ENCODE peak calls at places on chromosomes 5 and 9, in nine cellular contexts. One of them, this sample, is unnamed.

GRCh38 chr5:125278711-125279110 is 532.3 kb upstream of the ZNF608 start:
- DNase-seq in epithelial cell of esophagus: no peak
- DNase-seq in endothelial cell: no peak
- DNase-seq in HCT116: no peak
- DNase-seq in CD4-positive, alpha-beta T cell: no peak
- DNase-seq in heart right ventricle: no peak
- DNase-seq in mammary epithelial cell: no peak
- DNase-seq in A549: no peak
- DNase-seq in mesothelial cell of epicardium: no peak
- DNase-seq in this sample: no peak

GRCh38 chr5:32642276-32643002 is 57.1 kb downstream of the SUB1 start:
- DNase-seq in endothelial cell: no peak
- DNase-seq in mesothelial cell of epicardium: no peak
- DNase-seq in epithelial cell of esophagus: peak
- DNase-seq in CD4-positive, alpha-beta T cell: no peak
- DNase-seq in heart right ventricle: no peak
- DNase-seq in HCT116: no peak
- DNase-seq in A549: peak
- DNase-seq in mammary epithelial cell: peak
- DNase-seq in this sample: no peak

GRCh38 chr5:138752341-138752950 is 779 bp upstream of the CTNNA1 start:
- DNase-seq in CD4-positive, alpha-beta T cell: no peak
- DNase-seq in heart right ventricle: peak
- DNase-seq in mesothelial cell of epicardium: no peak
- DNase-seq in HCT116: peak
- DNase-seq in A549: peak
- DNase-seq in mammary epithelial cell: peak
- DNase-seq in endothelial cell: peak
- DNase-seq in epithelial cell of esophagus: peak
- DNase-seq in this sample: no peak

GRCh38 chr5:108735790-108736189 is 11.9 kb upstream of the FER start:
- DNase-seq in A549: no peak
- DNase-seq in heart right ventricle: no peak
- DNase-seq in CD4-positive, alpha-beta T cell: no peak
- DNase-seq in endothelial cell: no peak
- DNase-seq in HCT116: no peak
- DNase-seq in mammary epithelial cell: no peak
- DNase-seq in mesothelial cell of epicardium: no peak
- DNase-seq in epithelial cell of esophagus: no peak
- DNase-seq in this sample: no peak

GRCh38 chr5:32908646-32909045 is 197.5 kb downstream of the NPR3 start:
- DNase-seq in A549: no peak
- DNase-seq in heart right ventricle: no peak
- DNase-seq in HCT116: no peak
- DNase-seq in CD4-positive, alpha-beta T cell: no peak
- DNase-seq in mesothelial cell of epicardium: no peak
- DNase-seq in mammary epithelial cell: no peak
- DNase-seq in epithelial cell of esophagus: no peak
- DNase-seq in endothelial cell: no peak
- DNase-seq in this sample: no peak

GRCh38 chr9:94286056-94286455 is 27.0 kb downstream of the ZNF169 start:
- DNase-seq in mesothelial cell of epicardium: no peak
- DNase-seq in mammary epithelial cell: no peak
- DNase-seq in CD4-positive, alpha-beta T cell: no peak
- DNase-seq in HCT116: no peak
- DNase-seq in endothelial cell: no peak
- DNase-seq in A549: no peak
- DNase-seq in heart right ventricle: no peak
- DNase-seq in epithelial cell of esophagus: no peak
- DNase-seq in this sample: no peak

GRCh38 chr9:35303567-35303966 is 141.8 kb downstream of the UNC13B start:
- DNase-seq in mammary epithelial cell: no peak
- DNase-seq in epithelial cell of esophagus: no peak
- DNase-seq in A549: no peak
- DNase-seq in heart right ventricle: no peak
- DNase-seq in CD4-positive, alpha-beta T cell: no peak
- DNase-seq in mesothelial cell of epicardium: no peak
- DNase-seq in endothelial cell: no peak
- DNase-seq in HCT116: no peak
- DNase-seq in this sample: no peak

GRCh38 chr9:126893079-126893478 is 21.5 kb upstream of the RALGPS1 start:
- DNase-seq in heart right ventricle: no peak
- DNase-seq in HCT116: peak
- DNase-seq in endothelial cell: no peak
- DNase-seq in epithelial cell of esophagus: no peak
- DNase-seq in mesothelial cell of epicardium: no peak
- DNase-seq in CD4-positive, alpha-beta T cell: no peak
- DNase-seq in mammary epithelial cell: no peak
- DNase-seq in A549: no peak
- DNase-seq in this sample: no peak

GRCh38 chr5:135203593-135204036 is 169.6 kb upstream of the PITX1 start:
- DNase-seq in mammary epithelial cell: no peak
- DNase-seq in epithelial cell of esophagus: peak
- DNase-seq in mesothelial cell of epicardium: no peak
- DNase-seq in heart right ventricle: no peak
- DNase-seq in CD4-positive, alpha-beta T cell: no peak
- DNase-seq in HCT116: no peak
- DNase-seq in endothelial cell: no peak
- DNase-seq in A549: no peak
- DNase-seq in this sample: no peak

GRCh38 chr9:111691686-111692329 is 30.4 kb downstream of the GNG10 start:
- DNase-seq in HCT116: peak
- DNase-seq in epithelial cell of esophagus: peak
- DNase-seq in CD4-positive, alpha-beta T cell: no peak
- DNase-seq in endothelial cell: no peak
- DNase-seq in heart right ventricle: no peak
- DNase-seq in mammary epithelial cell: peak
- DNase-seq in mesothelial cell of epicardium: no peak
- DNase-seq in A549: peak
- DNase-seq in this sample: no peak

GRCh38 chr9:115668506-115668905 is 485.1 kb upstream of the PAPPA start:
- DNase-seq in HCT116: no peak
- DNase-seq in mesothelial cell of epicardium: no peak
- DNase-seq in endothelial cell: no peak
- DNase-seq in heart right ventricle: no peak
- DNase-seq in A549: no peak
- DNase-seq in CD4-positive, alpha-beta T cell: no peak
- DNase-seq in mammary epithelial cell: peak
- DNase-seq in epithelial cell of esophagus: peak
- DNase-seq in this sample: no peak

GRCh38 chr9:116238225-116238624 is 84.6 kb downstream of the PAPPA start:
- DNase-seq in mammary epithelial cell: peak
- DNase-seq in HCT116: no peak
- DNase-seq in heart right ventricle: no peak
- DNase-seq in CD4-positive, alpha-beta T cell: no peak
- DNase-seq in A549: peak
- DNase-seq in endothelial cell: no peak
- DNase-seq in epithelial cell of esophagus: peak
- DNase-seq in mesothelial cell of epicardium: no peak
- DNase-seq in this sample: no peak

GRCh38 chr9:21656776-21657637 is 145.4 kb upstream of the MTAP start:
- DNase-seq in HCT116: no peak
- DNase-seq in mammary epithelial cell: peak
- DNase-seq in epithelial cell of esophagus: no peak
- DNase-seq in A549: no peak
- DNase-seq in mesothelial cell of epicardium: no peak
- DNase-seq in CD4-positive, alpha-beta T cell: no peak
- DNase-seq in heart right ventricle: no peak
- DNase-seq in endothelial cell: no peak
- DNase-seq in this sample: no peak

GRCh38 chr5:119400248-119400647 is 44.4 kb downstream of the TNFAIP8 start:
- DNase-seq in heart right ventricle: no peak
- DNase-seq in CD4-positive, alpha-beta T cell: no peak
- DNase-seq in mesothelial cell of epicardium: no peak
- DNase-seq in epithelial cell of esophagus: peak
- DNase-seq in HCT116: no peak
- DNase-seq in A549: no peak
- DNase-seq in endothelial cell: no peak
- DNase-seq in mammary epithelial cell: peak
- DNase-seq in this sample: no peak

GRCh38 chr5:134524219-134524825 is 1.1 kb upstream of the JADE2 start:
- DNase-seq in CD4-positive, alpha-beta T cell: peak
- DNase-seq in mesothelial cell of epicardium: peak
- DNase-seq in mammary epithelial cell: peak
- DNase-seq in endothelial cell: peak
- DNase-seq in heart right ventricle: peak
- DNase-seq in A549: peak
- DNase-seq in HCT116: no peak
- DNase-seq in epithelial cell of esophagus: peak
- DNase-seq in this sample: peak

GRCh38 chr9:122251351-122251750 is 13.3 kb downstream of the RBM18 start:
- DNase-seq in HCT116: no peak
- DNase-seq in endothelial cell: no peak
- DNase-seq in mammary epithelial cell: peak
- DNase-seq in heart right ventricle: no peak
- DNase-seq in A549: no peak
- DNase-seq in CD4-positive, alpha-beta T cell: no peak
- DNase-seq in mesothelial cell of epicardium: no peak
- DNase-seq in epithelial cell of esophagus: no peak
- DNase-seq in this sample: no peak

GRCh38 chr9:122256206-122256605 is 8.4 kb downstream of the RBM18 start:
- DNase-seq in endothelial cell: no peak
- DNase-seq in heart right ventricle: no peak
- DNase-seq in mammary epithelial cell: no peak
- DNase-seq in mesothelial cell of epicardium: no peak
- DNase-seq in epithelial cell of esophagus: no peak
- DNase-seq in A549: no peak
- DNase-seq in HCT116: no peak
- DNase-seq in CD4-positive, alpha-beta T cell: no peak
- DNase-seq in this sample: no peak

GRCh38 chr9:122254761-122255160 is 9.9 kb downstream of the RBM18 start:
- DNase-seq in epithelial cell of esophagus: no peak
- DNase-seq in mammary epithelial cell: no peak
- DNase-seq in CD4-positive, alpha-beta T cell: no peak
- DNase-seq in heart right ventricle: no peak
- DNase-seq in A549: no peak
- DNase-seq in mesothelial cell of epicardium: no peak
- DNase-seq in HCT116: no peak
- DNase-seq in endothelial cell: no peak
- DNase-seq in this sample: no peak

GRCh38 chr9:122248448-122248865 is 16.2 kb downstream of the RBM18 start:
- DNase-seq in HCT116: peak
- DNase-seq in A549: no peak
- DNase-seq in heart right ventricle: no peak
- DNase-seq in mammary epithelial cell: peak
- DNase-seq in endothelial cell: no peak
- DNase-seq in CD4-positive, alpha-beta T cell: no peak
- DNase-seq in mesothelial cell of epicardium: no peak
- DNase-seq in epithelial cell of esophagus: peak
- DNase-seq in this sample: no peak

DNA sequence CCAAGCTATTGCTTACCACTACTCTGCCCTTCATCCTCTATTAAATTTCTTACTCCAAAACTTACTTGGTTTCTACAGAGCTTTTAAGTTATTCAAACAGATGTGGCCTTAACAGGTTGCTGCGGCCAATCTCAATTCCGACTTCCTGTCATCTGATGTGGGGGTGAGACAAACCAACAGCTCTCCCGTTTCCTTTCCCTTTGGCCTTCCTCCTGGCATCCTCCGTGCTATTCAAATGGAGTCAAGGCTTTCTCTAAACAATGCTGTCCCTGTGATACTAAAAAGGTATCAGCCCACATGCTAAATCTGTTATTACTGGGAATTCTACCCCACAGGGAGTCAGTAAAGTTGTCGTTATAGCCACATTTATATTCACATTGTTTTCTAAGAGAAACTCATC is 11.8 kb downstream of the RBM18 start:
- DNase-seq in CD4-positive, alpha-beta T cell: no peak
- DNase-seq in mammary epithelial cell: no peak
- DNase-seq in epithelial cell of esophagus: no peak
- DNase-seq in A549: no peak
- DNase-seq in endothelial cell: peak
- DNase-seq in mesothelial cell of epicardium: no peak
- DNase-seq in heart right ventricle: peak
- DNase-seq in HCT116: no peak
- DNase-seq in this sample: no peak
- TF ChIP-seq CTCF in CD4-positive, alpha-beta T cell: no peak
- TF ChIP-seq CTCF in mammary epithelial cell: no peak
- TF ChIP-seq CTCF in epithelial cell of esophagus: no peak
- TF ChIP-seq CTCF in A549: no peak
- TF ChIP-seq CTCF in endothelial cell: no peak
- TF ChIP-seq CTCF in mesothelial cell of epicardium: no peak
- TF ChIP-seq CTCF in heart right ventricle: no peak
- TF ChIP-seq CTCF in HCT116: no peak
- TF ChIP-seq CTCF in this sample: no peak

DNA sequence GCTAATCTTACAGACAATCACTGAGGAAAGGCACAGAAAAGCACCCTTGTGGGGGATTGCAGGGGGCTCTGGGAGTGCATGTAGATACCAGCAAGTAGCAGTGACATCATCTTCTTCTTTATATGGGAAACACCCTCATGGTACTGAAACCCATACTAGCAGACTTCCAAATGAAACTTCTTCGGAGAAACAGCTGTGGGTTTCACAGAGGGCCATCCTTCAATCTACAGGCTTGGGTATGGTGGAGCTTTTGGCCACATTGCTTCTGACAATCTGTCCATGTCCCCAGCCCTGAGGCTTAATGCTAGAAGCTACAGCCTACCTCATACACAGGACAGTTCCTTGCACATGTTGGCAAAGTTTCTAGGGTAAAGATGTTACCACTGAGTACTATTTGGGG is 165.2 kb upstream of the NFIB start:
- DNase-seq in mesothelial cell of epicardium: no peak
- DNase-seq in mammary epithelial cell: no peak
- DNase-seq in heart right ventricle: no peak
- DNase-seq in CD4-positive, alpha-beta T cell: no peak
- DNase-seq in endothelial cell: no peak
- DNase-seq in HCT116: no peak
- DNase-seq in epithelial cell of esophagus: no peak
- DNase-seq in A549: no peak
- DNase-seq in this sample: no peak
- TF ChIP-seq CTCF in mesothelial cell of epicardium: no peak
- TF ChIP-seq CTCF in mammary epithelial cell: no peak
- TF ChIP-seq CTCF in heart right ventricle: no peak
- TF ChIP-seq CTCF in CD4-positive, alpha-beta T cell: no peak
- TF ChIP-seq CTCF in endothelial cell: no peak
- TF ChIP-seq CTCF in HCT116: no peak
- TF ChIP-seq CTCF in epithelial cell of esophagus: no peak
- TF ChIP-seq CTCF in A549: no peak
- TF ChIP-seq CTCF in this sample: no peak

DNA sequence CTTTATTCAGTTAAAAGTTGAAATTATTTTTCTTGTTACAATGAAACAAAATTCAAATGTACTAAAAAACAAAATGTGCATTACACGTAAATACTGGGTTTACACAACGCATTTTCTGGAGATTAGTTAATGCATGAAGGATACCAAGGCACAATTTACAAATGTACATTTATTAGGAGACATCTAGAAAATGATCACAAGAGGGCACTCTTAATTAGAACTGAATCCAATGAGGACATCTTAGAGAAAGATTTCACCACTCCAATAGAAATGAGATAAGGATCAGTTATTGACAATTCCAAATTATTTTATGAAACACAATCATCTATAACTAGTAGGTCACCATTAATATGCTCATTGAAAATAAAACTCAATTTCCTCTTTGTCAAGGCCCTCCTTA is 36.6 kb upstream of the CDH12 start:
- DNase-seq in heart right ventricle: no peak
- DNase-seq in CD4-positive, alpha-beta T cell: no peak
- DNase-seq in mammary epithelial cell: no peak
- DNase-seq in epithelial cell of esophagus: peak
- DNase-seq in A549: no peak
- DNase-seq in mesothelial cell of epicardium: no peak
- DNase-seq in HCT116: no peak
- DNase-seq in endothelial cell: no peak
- DNase-seq in this sample: no peak
- TF ChIP-seq CTCF in heart right ventricle: peak
- TF ChIP-seq CTCF in CD4-positive, alpha-beta T cell: no peak
- TF ChIP-seq CTCF in mammary epithelial cell: peak
- TF ChIP-seq CTCF in epithelial cell of esophagus: peak
- TF ChIP-seq CTCF in A549: no peak
- TF ChIP-seq CTCF in mesothelial cell of epicardium: no peak
- TF ChIP-seq CTCF in HCT116: no peak
- TF ChIP-seq CTCF in endothelial cell: no peak
- TF ChIP-seq CTCF in this sample: no peak

GRCh38 chr9:132846109-132846917 is 31.8 kb downstream of the AK8 start:
- DNase-seq in A549: no peak
- DNase-seq in mammary epithelial cell: no peak
- DNase-seq in HCT116: no peak
- DNase-seq in epithelial cell of esophagus: no peak
- DNase-seq in heart right ventricle: no peak
- DNase-seq in CD4-positive, alpha-beta T cell: no peak
- DNase-seq in mesothelial cell of epicardium: no peak
- DNase-seq in endothelial cell: no peak
- DNase-seq in this sample: no peak
- TF ChIP-seq CTCF in A549: no peak
- TF ChIP-seq CTCF in mammary epithelial cell: no peak
- TF ChIP-seq CTCF in HCT116: no peak
- TF ChIP-seq CTCF in epithelial cell of esophagus: no peak
- TF ChIP-seq CTCF in heart right ventricle: no peak
- TF ChIP-seq CTCF in CD4-positive, alpha-beta T cell: no peak
- TF ChIP-seq CTCF in mesothelial cell of epicardium: no peak
- TF ChIP-seq CTCF in endothelial cell: no peak
- TF ChIP-seq CTCF in this sample: no peak